ENCODE peak calls at places on chromosomes 16 and 17, in four cellular contexts. U, R, O and G are unnamed samples.

GRCh38 chr16:65200374-65200773 is 78.5 kb upstream of the CDH11 start:
- DNase-seq in U (no peak), R (no peak), O (no peak), G (no peak)

GRCh38 chr17:1470071-1470773 is 14.2 kb upstream of the CRK start:
- DNase-seq in U (no peak), R (no peak), O (no peak), G (no peak)

GRCh38 chr16:9868606-9869149 is 313.6 kb downstream of the GRIN2A start:
- DNase-seq in U (no peak), R (no peak), O (no peak), G (no peak)

GRCh38 chr16:20884240-20884556 is 16.0 kb downstream of the DCUN1D3 start:
- DNase-seq in U (no peak), R (no peak), O (no peak), G (no peak)

GRCh38 chr17:7988750-7989178 is 13.7 kb upstream of the GUCY2D start:
- DNase-seq in U (no peak), R (peak; percentile 74), O (no peak), G (peak; percentile 79)

GRCh38 chr17:59616253-59616920 is 3.3 kb upstream of the CLTC start:
- DNase-seq in U (no peak), R (no peak), O (no peak), G (no peak)

GRCh38 chr17:28792877-28793666 is 49.3 kb downstream of the TRAF4 start:
- DNase-seq in U (no peak), R (no peak), O (no peak), G (no peak)

GRCh38 chr16:29809031-29809747 is 2.8 kb upstream of the PRRT2 start:
- DNase-seq in U (no peak), R (no peak), O (peak; percentile 86), G (no peak)

GRCh38 chr17:76000016-76000754 is 470 bp upstream of the CDK3 start:
- DNase-seq in U (no peak), R (no peak), O (peak; percentile 87), G (peak; percentile 59)

GRCh38 chr17:8683355-8683754 is 52.8 kb upstream of the MYH10 start:
- DNase-seq in U (no peak), R (no peak), O (no peak), G (no peak)

GRCh38 chr17:70564006-70564620 is 394.8 kb downstream of the KCNJ2 start:
- DNase-seq in U (no peak), R (no peak), O (no peak), G (no peak)

GRCh38 chr16:66357523-66357928 is 9.0 kb upstream of the CDH5 start:
- DNase-seq in U (no peak), R (peak; percentile 56), O (no peak), G (no peak)

GRCh38 chr17:50072925-50073324 is 17.0 kb downstream of the ITGA3 start:
- DNase-seq in U (no peak), R (no peak), O (no peak), G (no peak)

DNA sequence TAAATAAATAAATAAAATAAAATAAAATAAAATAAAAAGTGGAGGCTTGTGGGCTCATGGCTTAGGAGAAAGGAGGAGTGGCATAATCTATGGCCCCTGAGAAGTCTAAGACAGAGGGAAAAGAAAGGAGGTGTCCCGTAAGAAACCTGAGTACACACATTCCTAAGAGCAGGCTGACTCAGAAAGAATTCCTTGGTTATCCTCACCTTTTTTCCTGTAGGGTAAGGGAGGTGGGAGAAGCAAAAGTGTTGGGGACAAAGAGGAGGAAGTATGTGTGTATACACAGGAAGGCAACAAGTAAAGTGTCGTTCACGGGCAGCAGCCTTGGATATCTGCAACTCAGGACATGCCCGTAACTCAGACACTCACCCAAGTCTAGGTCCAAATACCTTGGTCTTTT is 29.3 kb downstream of the MARF1 start:
- DNase-seq in U (no peak), R (no peak), O (no peak), G (no peak)
- H3K27ac ChIP-seq in U (no peak overlapping the region), R (no peak overlapping the region), O (no peak overlapping the region), G (no peak overlapping the region)

GRCh38 chr17:82235775-82236141 is 6.9 kb downstream of the SLC16A3 start:
- DNase-seq in U (no peak), R (no peak), O (peak; percentile 85), G (no peak)
- H3K27ac ChIP-seq in U (peak overlapping the region; percentile 35), R (no peak overlapping the region), O (peak overlapping the region; percentile 85), G (peak overlapping the region; percentile 15)

DNA sequence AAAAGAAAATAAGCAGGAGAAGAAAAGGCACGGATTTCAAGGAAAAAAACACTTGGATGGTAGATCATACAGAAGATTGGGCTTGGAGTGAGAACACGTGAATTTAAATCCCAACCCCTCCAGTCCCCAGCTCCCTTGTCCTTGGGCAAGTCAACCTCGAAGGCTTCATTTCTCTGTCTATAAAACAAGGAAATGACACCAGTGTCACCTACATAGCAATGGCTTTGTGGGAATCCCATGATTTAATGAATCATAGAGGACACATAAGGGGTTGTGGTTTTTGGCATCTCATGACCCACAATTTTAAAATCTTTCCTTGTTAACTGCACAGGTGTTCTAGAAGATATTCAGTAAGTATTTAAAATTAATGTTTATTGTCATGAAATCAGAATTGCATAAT is 8.2 kb upstream of the CCL2 start:
- DNase-seq in U (no peak), R (no peak), O (no peak), G (no peak)
- H3K27ac ChIP-seq in U (no peak overlapping the region), R (no peak overlapping the region), O (peak overlapping the region; percentile 88), G (no peak overlapping the region)

GRCh38 chr17:80861892-80862291 is 129.7 kb upstream of the CHMP6 start:
- DNase-seq in U (peak; percentile 59), R (no peak), O (peak; percentile 67), G (peak; percentile 40)

GRCh38 chr17:80860703-80861359 is 130.8 kb upstream of the CHMP6 start:
- DNase-seq in U (no peak), R (no peak), O (peak; percentile 58), G (no peak)

GRCh38 chr17:80860101-80860671 is 131.5 kb upstream of the CHMP6 start:
- DNase-seq in U (no peak), R (no peak), O (peak; percentile 59), G (no peak)

GRCh38 chr17:80862341-80862969 is 129.2 kb upstream of the CHMP6 start:
- DNase-seq in U (no peak), R (no peak), O (peak; percentile 34), G (no peak)

GRCh38 chr17:80861360-80861861 is 130.2 kb upstream of the CHMP6 start:
- DNase-seq in U (no peak), R (no peak), O (peak; percentile 22), G (no peak)
- H3K27ac ChIP-seq in U (no peak overlapping the region), R (no peak overlapping the region), O (peak overlapping the region; percentile 42), G (no peak overlapping the region)

GRCh38 chr17:56558088-56558487 is 35.4 kb upstream of the NOG start:
- DNase-seq in U (no peak), R (no peak), O (no peak), G (no peak)

DNA sequence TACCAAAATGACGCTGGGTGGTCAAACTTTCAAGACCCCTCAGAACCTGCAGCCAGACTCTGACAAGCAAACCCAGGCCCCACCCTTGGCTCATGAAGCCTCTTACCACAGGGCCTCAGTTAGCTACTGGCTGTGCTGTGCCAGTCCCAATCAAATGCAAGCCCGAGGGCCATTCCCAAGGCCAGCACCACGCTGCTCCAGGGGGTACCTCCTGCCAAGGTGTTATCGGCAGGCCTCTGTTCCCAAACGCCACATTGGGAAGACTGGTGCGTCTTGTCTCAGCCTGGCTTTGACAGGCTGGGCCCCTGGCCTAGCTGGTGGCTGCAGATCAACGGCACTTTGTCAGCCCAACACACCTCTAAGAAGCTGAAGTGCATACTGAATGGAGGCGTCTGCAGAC is 35.8 kb upstream of the NOG start:
- DNase-seq in U (no peak), R (no peak), O (no peak), G (no peak)
- H3K27ac ChIP-seq in U (no peak overlapping the region), R (no peak overlapping the region), O (no peak overlapping the region), G (no peak overlapping the region)